ENCODE peak calls at places on chromosomes 4 and X, in ten cellular contexts. U is colonic mucosa, H is K562, L is A549, G is heart right ventricle, Q is uterus, O is Panc1, J is A673, E is body of pancreas, R is breast epithelium. D is an unnamed sample.

GRCh38 chr4:126180642-126181041 is 865.9 kb downstream of the FAT4 start:
- DNase-seq in U (no peak), H (no peak), L (no peak), G (no peak), Q (no peak), O (no peak), J (no peak), E (no peak), R (no peak), D (no peak)

GRCh38 chr4:179976777-179977176 is 2266.4 kb upstream of the TENM3 start:
- DNase-seq in U (no peak), H (no peak), L (no peak), G (no peak), Q (no peak), O (no peak), J (no peak), E (no peak), R (no peak), D (no peak)

GRCh38 chrX:31838617-31839016 is 766.8 kb upstream of the FTHL17 start:
- DNase-seq in U (no peak), H (no peak), L (no peak), G (no peak), Q (no peak), O (no peak), J (no peak), E (no peak), R (no peak), D (no peak)

GRCh38 chr4:89657931-89658700 is 178.8 kb downstream of the SNCA start:
- DNase-seq in U (no peak), H (peak; percentile 4), L (no peak), G (no peak), Q (no peak), O (no peak), J (peak; percentile 10), E (no peak), R (no peak), D (no peak)

GRCh38 chrX:129791961-129792570 is 12.3 kb downstream of the SASH3 start:
- DNase-seq in U (no peak), H (no peak), L (no peak), G (no peak), Q (no peak), O (no peak), J (no peak), E (no peak), R (no peak), D (no peak)

GRCh38 chr4:168723020-168723419 is 226.2 kb downstream of the PALLD start:
- DNase-seq in U (no peak), H (no peak), L (no peak), G (no peak), Q (no peak), O (no peak), J (no peak), E (no peak), R (no peak), D (no peak)

GRCh38 chr4:123072060-123072459 is 149.7 kb upstream of the NUDT6 start:
- DNase-seq in U (no peak), H (no peak), L (no peak), G (no peak), Q (no peak), O (no peak), J (no peak), E (no peak), R (no peak), D (no peak)

GRCh38 chr4:101349346-101350064 is 2.2 kb upstream of the PPP3CA start:
- DNase-seq in U (peak; percentile 65), H (no peak), L (no peak), G (peak; percentile 54), Q (peak; percentile 44), O (no peak), J (no peak), E (peak; percentile 62), R (peak; percentile 61), D (peak; percentile 36)

GRCh38 chr4:145719752-145720624 is 40.0 kb downstream of the C4orf51 start:
- DNase-seq in U (no peak), H (no peak), L (no peak), G (no peak), Q (no peak), O (no peak), J (no peak), E (no peak), R (no peak), D (no peak)

GRCh38 chrX:154399527-154400368 is 1.6 kb downstream of the RPL10 start:
- DNase-seq in U (no peak), H (no peak), L (no peak), G (no peak), Q (no peak), O (no peak), J (no peak), E (no peak), R (no peak), D (no peak)

GRCh38 chr4:7295201-7295916 is 103.0 kb downstream of the SORCS2 start:
- DNase-seq in U (peak; percentile 30), H (no peak), L (no peak), G (peak; percentile 67), Q (peak; percentile 43), O (no peak), J (peak; percentile 44), E (peak; percentile 13), R (no peak), D (no peak)

GRCh38 chr4:141328550-141329173 is 108.0 kb downstream of the ZNF330 start:
- DNase-seq in U (no peak), H (no peak), L (no peak), G (no peak), Q (no peak), O (no peak), J (no peak), E (no peak), R (no peak), D (no peak)

GRCh38 chr4:95167809-95168208 is 381.0 kb downstream of the UNC5C start:
- DNase-seq in U (no peak), H (peak; percentile 36), L (no peak), G (no peak), Q (no peak), O (no peak), J (no peak), E (no peak), R (no peak), D (no peak)

GRCh38 chr4:95165926-95166524 is 382.7 kb downstream of the UNC5C start:
- DNase-seq in U (peak; percentile 35), H (peak; percentile 75), L (peak; percentile 28), G (no peak), Q (peak; percentile 27), O (peak; percentile 30), J (peak; percentile 56), E (peak; percentile 18), R (no peak), D (peak; percentile 51)

DNA sequence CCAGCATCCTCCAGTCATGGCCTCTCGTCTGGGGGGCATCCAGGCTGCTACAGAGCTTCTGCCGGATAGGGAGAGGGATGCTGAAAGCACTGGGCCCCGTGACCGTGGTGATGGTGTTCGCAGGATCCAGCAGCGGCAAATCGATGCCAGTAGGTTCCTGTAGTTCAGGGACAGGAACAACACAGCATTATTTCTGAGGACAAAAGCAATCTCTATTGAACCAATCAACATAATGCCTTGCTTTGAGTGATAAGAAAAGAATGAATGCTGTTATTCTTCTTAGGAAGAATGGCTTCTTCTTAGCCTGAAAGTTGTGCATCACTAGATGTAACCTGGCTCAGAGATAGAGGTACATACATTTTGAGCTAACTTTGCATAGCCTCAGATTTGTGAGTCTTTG is 378.6 kb downstream of the UNC5C start:
- DNase-seq in U (no peak), H (no peak), L (no peak), G (no peak), Q (no peak), O (no peak), J (no peak), E (no peak), R (no peak), D (no peak)
- TF ChIP-seq CTCF in U (no peak), H (no peak), L (no peak), G (no peak), Q (no peak), O (no peak), J (no peak), E (no peak), R (no peak), D (no peak)

DNA sequence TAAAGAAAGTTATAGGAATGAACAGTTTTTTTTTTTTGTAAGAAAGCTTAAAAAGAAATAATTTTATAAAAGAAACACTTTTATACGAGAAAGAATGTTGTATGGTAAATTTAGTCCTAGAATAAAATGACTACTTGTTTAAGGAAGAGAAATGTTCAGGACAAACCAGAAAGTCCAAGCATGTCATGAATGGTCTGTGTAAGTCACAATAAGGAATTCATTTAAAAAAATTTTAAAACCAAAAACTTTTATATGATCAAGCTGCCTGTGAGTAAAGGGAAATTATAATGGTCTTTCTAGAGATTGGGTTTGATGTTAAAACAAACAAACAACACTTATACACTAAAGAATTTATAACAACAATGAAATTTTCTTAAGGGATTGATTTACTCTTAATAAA is 858.9 kb upstream of the PCDH7 start:
- DNase-seq in U (no peak), H (no peak), L (no peak), G (no peak), Q (no peak), O (no peak), J (no peak), E (no peak), R (no peak), D (no peak)
- H3K9me3 ChIP-seq in U (no peaks in the 10 kb centered on the region), H (peaks cover 2% of the 10 kb centered on the region), L (no peaks in the 10 kb centered on the region), G (no peaks in the 10 kb centered on the region), Q (no peaks in the 10 kb centered on the region), O (peaks cover 11% of the 10 kb centered on the region), J (peaks cover 28% of the 10 kb centered on the region), E (no peaks in the 10 kb centered on the region), R (no peaks in the 10 kb centered on the region), D (no peaks in the 10 kb centered on the region)

GRCh38 chr4:56654238-56654632 is 26.9 kb downstream of the HOPX start:
- DNase-seq in U (peak; percentile 27), H (no peak), L (no peak), G (no peak), Q (peak; percentile 40), O (no peak), J (no peak), E (no peak), R (no peak), D (no peak)

GRCh38 chr4:56655627-56656345 is 25.3 kb downstream of the HOPX start:
- DNase-seq in U (no peak), H (no peak), L (no peak), G (peak; percentile 17), Q (no peak), O (no peak), J (no peak), E (no peak), R (no peak), D (peak; percentile 8)

GRCh38 chr4:56651071-56651384 is 30.1 kb downstream of the HOPX start:
- DNase-seq in U (no peak), H (no peak), L (no peak), G (no peak), Q (no peak), O (no peak), J (no peak), E (no peak), R (no peak), D (no peak)

GRCh38 chr4:56655209-56655626 is 25.9 kb downstream of the HOPX start:
- DNase-seq in U (no peak), H (no peak), L (no peak), G (peak; percentile 14), Q (peak; percentile 44), O (no peak), J (no peak), E (no peak), R (no peak), D (peak; percentile 6)

GRCh38 chr4:56653461-56654237 is 27.4 kb downstream of the HOPX start:
- DNase-seq in U (no peak), H (no peak), L (no peak), G (no peak), Q (no peak), O (no peak), J (no peak), E (no peak), R (no peak), D (no peak)
- H3K4me3 ChIP-seq in U (no peak overlapping the region), H (no peak overlapping the region), L (no peak overlapping the region), G (no peak overlapping the region), Q (no peak overlapping the region), O (no peak overlapping the region), J (no peak overlapping the region), E (no peak overlapping the region), R (no peak overlapping the region), D (no peak overlapping the region)

GRCh38 chrX:135477576-135477975 is 42.9 kb upstream of the INTS6L start:
- DNase-seq in U (peak; percentile 44), H (peak; percentile 64), L (peak; percentile 6), G (peak; percentile 49), Q (peak; percentile 45), O (peak; percentile 15), J (peak; percentile 88), E (peak; percentile 70), R (peak; percentile 60), D (peak; percentile 68)
- TF ChIP-seq CTCF in U (no peak), H (peak; percentile 67), L (peak; percentile 36), G (peak; percentile 28), Q (no peak), O (peak; percentile 64), J (peak; percentile 65), E (peak; percentile 26), R (peak; percentile 17), D (peak; percentile 70)